ENCODE peak calls at places on chromosomes 2 and 18, in four cellular contexts. One of them, this sample, is unnamed.

GRCh38 chr2:39772812-39773152 is 6.3 kb downstream of the THUMPD2 start:
- DNase-seq in HCT116: no peak
- DNase-seq in K562: no peak
- DNase-seq in SK-N-SH: no peak
- DNase-seq in this sample: no peak

GRCh38 chr2:218202266-218202665 is 14.7 kb upstream of the ARPC2 start:
- DNase-seq in HCT116: no peak
- DNase-seq in K562: no peak
- DNase-seq in SK-N-SH: no peak
- DNase-seq in this sample: no peak

GRCh38 chr2:97706112-97706511 is 7.3 kb upstream of the ZAP70 start:
- DNase-seq in HCT116: no peak
- DNase-seq in K562: no peak
- DNase-seq in SK-N-SH: no peak
- DNase-seq in this sample: no peak

GRCh38 chr2:80168037-80168436 is 136.5 kb downstream of the LRRTM1 start:
- DNase-seq in HCT116: no peak
- DNase-seq in K562: no peak
- DNase-seq in SK-N-SH: no peak
- DNase-seq in this sample: no peak

GRCh38 chr2:217099561-217099960 is 239.7 kb upstream of the TNP1 start:
- DNase-seq in SK-N-SH: no peak
- DNase-seq in K562: no peak
- DNase-seq in HCT116: no peak
- DNase-seq in this sample: no peak

GRCh38 chr2:170461875-170462274 is 253.3 kb upstream of the SP5 start:
- DNase-seq in HCT116: no peak
- DNase-seq in K562: no peak
- DNase-seq in SK-N-SH: peak
- DNase-seq in this sample: no peak

GRCh38 chr18:52422985-52423601 is 83.1 kb downstream of the DCC start:
- DNase-seq in HCT116: no peak
- DNase-seq in SK-N-SH: no peak
- DNase-seq in K562: no peak
- DNase-seq in this sample: peak

GRCh38 chr2:11687736-11688135 is 17.7 kb upstream of the NTSR2 start:
- DNase-seq in HCT116: no peak
- DNase-seq in K562: no peak
- DNase-seq in SK-N-SH: no peak
- DNase-seq in this sample: no peak

GRCh38 chr2:164992818-164993217 is 37.5 kb upstream of the SLC38A11 start:
- DNase-seq in HCT116: peak
- DNase-seq in K562: no peak
- DNase-seq in SK-N-SH: peak
- DNase-seq in this sample: peak

GRCh38 chr2:239858179-239858578 is 167.0 kb downstream of the NDUFA10 start:
- DNase-seq in K562: peak
- DNase-seq in HCT116: no peak
- DNase-seq in SK-N-SH: no peak
- DNase-seq in this sample: no peak

GRCh38 chr2:188046437-188046836 is 245.2 kb upstream of the GULP1 start:
- DNase-seq in K562: no peak
- DNase-seq in HCT116: no peak
- DNase-seq in SK-N-SH: no peak
- DNase-seq in this sample: no peak

GRCh38 chr2:47019532-47019931 is 103.9 kb upstream of the MCFD2 start:
- DNase-seq in HCT116: no peak
- DNase-seq in K562: no peak
- DNase-seq in SK-N-SH: no peak
- DNase-seq in this sample: no peak

GRCh38 chr18:77006305-77007175 is 126.0 kb downstream of the MBP start:
- DNase-seq in K562: no peak
- DNase-seq in HCT116: no peak
- DNase-seq in SK-N-SH: no peak
- DNase-seq in this sample: no peak

GRCh38 chr2:173077506-173078177 is 2.0 kb downstream of the MAP3K20 start:
- DNase-seq in K562: no peak
- DNase-seq in SK-N-SH: no peak
- DNase-seq in HCT116: no peak
- DNase-seq in this sample: no peak

GRCh38 chr2:23096905-23097602 is 287.9 kb upstream of the KLHL29 start:
- DNase-seq in HCT116: no peak
- DNase-seq in SK-N-SH: no peak
- DNase-seq in K562: no peak
- DNase-seq in this sample: no peak

GRCh38 chr2:173462908-173463840 is 108.5 kb downstream of the CDCA7 start:
- DNase-seq in SK-N-SH: peak
- DNase-seq in HCT116: no peak
- DNase-seq in K562: no peak
- DNase-seq in this sample: no peak

GRCh38 chr18:12086249-12086648 is 7.4 kb upstream of the ANKRD62 start:
- DNase-seq in HCT116: no peak
- DNase-seq in SK-N-SH: no peak
- DNase-seq in K562: no peak
- DNase-seq in this sample: no peak

GRCh38 chr18:23141022-23141999 is 6.0 kb downstream of the CABLES1 start:
- DNase-seq in SK-N-SH: peak
- DNase-seq in HCT116: no peak
- DNase-seq in K562: no peak
- DNase-seq in this sample: no peak

GRCh38 chr2:150028337-150028736 is 440.8 kb upstream of the MMADHC start:
- DNase-seq in HCT116: no peak
- DNase-seq in K562: no peak
- DNase-seq in SK-N-SH: no peak
- DNase-seq in this sample: no peak

GRCh38 chr18:34801769-34802168 is 91.7 kb downstream of the DTNA start:
- DNase-seq in K562: no peak
- DNase-seq in SK-N-SH: no peak
- DNase-seq in HCT116: no peak
- DNase-seq in this sample: no peak

GRCh38 chr2:209563453-209563852 is 139.6 kb downstream of the MAP2 start:
- DNase-seq in K562: no peak
- DNase-seq in SK-N-SH: no peak
- DNase-seq in HCT116: no peak
- DNase-seq in this sample: no peak

GRCh38 chr2:160014227-160014626 is 48.2 kb downstream of the PLA2R1 start:
- DNase-seq in K562: no peak
- DNase-seq in SK-N-SH: no peak
- DNase-seq in HCT116: no peak
- DNase-seq in this sample: no peak

GRCh38 chr2:119431155-119431975 is at the start of gene TMEM37:
- DNase-seq in SK-N-SH: peak
- DNase-seq in K562: peak
- DNase-seq in HCT116: peak
- DNase-seq in this sample: peak

GRCh38 chr2:48715042-48715899 is 40.3 kb downstream of the LHCGR start:
- DNase-seq in K562: no peak
- DNase-seq in SK-N-SH: no peak
- DNase-seq in HCT116: no peak
- DNase-seq in this sample: no peak

GRCh38 chr2:120428748-120429147 is 82.8 kb downstream of the INHBB start:
- DNase-seq in K562: no peak
- DNase-seq in SK-N-SH: no peak
- DNase-seq in HCT116: no peak
- DNase-seq in this sample: no peak

DNA sequence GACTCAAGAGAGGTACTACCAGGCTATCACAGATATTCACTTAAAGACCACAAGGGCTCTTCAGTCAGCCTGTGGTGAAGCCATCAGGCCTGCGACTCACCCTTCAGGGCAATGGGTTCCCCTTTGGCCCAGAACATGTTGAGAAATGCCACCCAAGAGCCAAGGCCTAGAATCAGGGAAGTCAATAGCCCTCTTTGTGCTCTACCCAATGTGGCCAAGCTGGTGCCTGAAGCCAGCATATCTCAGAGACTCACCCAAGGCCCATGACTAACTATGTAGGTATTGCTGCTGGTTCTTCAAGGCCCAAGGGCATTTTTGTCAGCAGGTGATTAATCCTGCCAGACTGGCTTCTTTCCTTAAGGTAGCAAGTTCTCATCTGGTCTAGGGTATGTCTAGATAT is 338.9 kb upstream of the SETBP1 start:
- DNase-seq in HCT116: no peak
- DNase-seq in SK-N-SH: no peak
- DNase-seq in K562: no peak
- DNase-seq in this sample: no peak
- TF ChIP-seq JUND in HCT116: no peak
- TF ChIP-seq JUND in SK-N-SH: no peak
- TF ChIP-seq JUND in K562: no peak
- TF ChIP-seq JUND in this sample: no peak

GRCh38 chr2:27306136-27306535 is 2.1 kb downstream of the UCN start:
- DNase-seq in K562: no peak
- DNase-seq in SK-N-SH: no peak
- DNase-seq in HCT116: no peak
- DNase-seq in this sample: no peak

GRCh38 chr2:27305516-27305915 is 2.7 kb downstream of the UCN start:
- DNase-seq in SK-N-SH: no peak
- DNase-seq in K562: no peak
- DNase-seq in HCT116: no peak
- DNase-seq in this sample: no peak

GRCh38 chr2:27308359-27308875 is at the start of gene UCN:
- DNase-seq in SK-N-SH: peak
- DNase-seq in K562: no peak
- DNase-seq in HCT116: no peak
- DNase-seq in this sample: no peak

GRCh38 chr2:27307545-27308358 is 493 bp downstream of the UCN start:
- DNase-seq in SK-N-SH: peak
- DNase-seq in K562: no peak
- DNase-seq in HCT116: no peak
- DNase-seq in this sample: no peak

DNA sequence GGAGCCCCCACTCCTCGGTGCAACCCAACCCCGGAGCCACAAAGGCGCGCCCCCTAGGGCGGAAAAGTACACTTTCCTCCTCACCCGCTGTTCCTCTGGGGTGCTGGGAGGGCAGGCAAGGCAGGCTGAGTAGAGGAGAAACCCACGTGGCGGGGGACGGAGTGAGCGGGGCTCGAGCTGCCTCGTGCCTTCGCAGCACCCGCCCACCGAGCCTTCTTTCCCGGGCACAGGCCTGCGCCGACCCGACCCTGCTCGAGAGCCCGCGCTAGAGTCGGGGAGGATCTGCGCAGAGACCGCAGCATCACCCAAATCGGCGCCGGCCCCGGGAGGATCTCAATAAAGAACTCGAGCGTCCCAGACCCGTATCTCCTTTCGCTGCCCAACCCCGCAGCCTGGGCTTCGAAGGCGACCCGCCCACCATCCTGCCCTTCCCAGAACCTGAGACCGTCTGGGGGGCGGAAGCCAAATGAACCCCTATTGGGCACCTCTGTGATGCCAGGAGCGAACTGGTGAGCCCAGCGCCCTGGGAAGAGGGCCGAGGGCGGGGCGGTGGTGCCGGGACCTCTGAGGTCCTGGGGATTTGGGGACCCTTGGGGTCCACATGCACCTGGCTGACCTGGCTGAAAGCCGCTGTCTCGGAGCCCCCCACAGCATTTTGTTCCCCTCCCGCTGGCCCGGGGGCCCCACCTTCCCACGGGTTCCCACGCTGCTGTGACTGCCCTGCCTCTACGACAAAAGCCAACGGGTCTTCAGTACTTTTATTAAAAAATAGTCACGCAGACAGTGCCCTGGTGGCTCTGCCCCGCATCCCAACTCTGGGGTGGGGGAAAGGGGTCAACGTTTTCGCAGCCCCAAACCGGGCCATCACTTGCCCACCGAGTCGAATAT is 1.3 kb downstream of the UCN start:
- DNase-seq in SK-N-SH: peak
- DNase-seq in K562: no peak
- DNase-seq in HCT116: no peak
- DNase-seq in this sample: no peak
- TF ChIP-seq JUND in SK-N-SH: no peak
- TF ChIP-seq JUND in K562: no peak
- TF ChIP-seq JUND in HCT116: no peak
- TF ChIP-seq JUND in this sample: no peak

DNA sequence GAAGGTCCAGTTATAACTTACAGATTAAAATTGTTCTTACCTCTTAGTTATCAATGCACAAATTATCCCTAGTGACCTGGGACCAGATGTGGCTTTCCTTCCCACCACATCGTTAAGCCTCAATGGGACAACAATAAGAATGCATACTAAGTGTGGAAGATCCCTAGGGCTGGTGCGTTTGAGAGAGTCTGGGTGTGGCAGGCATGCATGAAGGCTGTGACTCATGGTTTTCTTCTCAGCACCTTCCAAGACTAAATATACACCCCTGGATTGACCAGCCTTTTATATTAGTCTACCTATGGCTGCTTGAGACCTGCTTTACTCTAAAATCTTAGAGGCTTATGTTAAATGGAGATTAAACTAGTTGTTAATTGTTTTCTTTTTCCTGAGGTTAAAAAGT is 261.7 kb upstream of the SLC14A2 start:
- DNase-seq in HCT116: no peak
- DNase-seq in K562: no peak
- DNase-seq in SK-N-SH: no peak
- DNase-seq in this sample: no peak
- TF ChIP-seq JUND in HCT116: no peak
- TF ChIP-seq JUND in K562: no peak
- TF ChIP-seq JUND in SK-N-SH: no peak
- TF ChIP-seq JUND in this sample: no peak

GRCh38 chr18:57805117-57805516 is 2.0 kb upstream of the ATP8B1 start:
- DNase-seq in K562: no peak
- DNase-seq in SK-N-SH: no peak
- DNase-seq in HCT116: no peak
- DNase-seq in this sample: no peak

GRCh38 chr18:57807336-57808117 is 4.4 kb upstream of the ATP8B1 start:
- DNase-seq in HCT116: no peak
- DNase-seq in K562: no peak
- DNase-seq in SK-N-SH: no peak
- DNase-seq in this sample: no peak

GRCh38 chr18:57806201-57806890 is 3.2 kb upstream of the ATP8B1 start:
- DNase-seq in K562: no peak
- DNase-seq in HCT116: no peak
- DNase-seq in SK-N-SH: no peak
- DNase-seq in this sample: no peak

GRCh38 chr18:57809190-57809589 is 6.1 kb upstream of the ATP8B1 start:
- DNase-seq in HCT116: no peak
- DNase-seq in SK-N-SH: no peak
- DNase-seq in K562: no peak
- DNase-seq in this sample: no peak

GRCh38 chr18:57806891-57807280 is 3.8 kb upstream of the ATP8B1 start:
- DNase-seq in K562: no peak
- DNase-seq in HCT116: no peak
- DNase-seq in SK-N-SH: no peak
- DNase-seq in this sample: no peak
- TF ChIP-seq JUND in K562: no peak
- TF ChIP-seq JUND in HCT116: no peak
- TF ChIP-seq JUND in SK-N-SH: peak
- TF ChIP-seq JUND in this sample: no peak

GRCh38 chr2:224162122-224162521 is 123.0 kb upstream of the SERPINE2 start:
- DNase-seq in HCT116: no peak
- DNase-seq in SK-N-SH: no peak
- DNase-seq in K562: no peak
- DNase-seq in this sample: no peak
- TF ChIP-seq JUND in HCT116: no peak
- TF ChIP-seq JUND in SK-N-SH: no peak
- TF ChIP-seq JUND in K562: no peak
- TF ChIP-seq JUND in this sample: no peak

GRCh38 chr18:74146756-74147155 is 878 bp downstream of the FBXO15 start:
- DNase-seq in SK-N-SH: no peak
- DNase-seq in K562: no peak
- DNase-seq in HCT116: no peak
- DNase-seq in this sample: no peak
- TF ChIP-seq JUND in SK-N-SH: no peak
- TF ChIP-seq JUND in K562: no peak
- TF ChIP-seq JUND in HCT116: no peak
- TF ChIP-seq JUND in this sample: no peak